ENCODE peak calls at places on chromosome 6, in six cellular contexts. E is brain microvascular endothelial cell, V is immature natural killer cell, B is A549, N is foreskin fibroblast, R is Panc1. T is an unnamed sample.

GRCh38 chr6:163986313-163986712 is 571.8 kb downstream of the QKI start:
- DNase-seq in E (peak), V (no peak), B (no peak), N (no peak), R (no peak), T (no peak)

GRCh38 chr6:161482517-161482903 is 208.6 kb upstream of the AGPAT4 start:
- DNase-seq in E (no peak), V (no peak), B (no peak), N (peak), R (no peak), T (peak)

GRCh38 chr6:154937306-154938244 is 57.5 kb upstream of the TIAM2 start:
- DNase-seq in E (no peak), V (no peak), B (no peak), N (peak), R (no peak), T (no peak)

GRCh38 chr6:144585217-144585814 is 300.2 kb downstream of the UTRN start:
- DNase-seq in E (peak), V (peak), B (peak), N (peak), R (peak), T (peak)

GRCh38 chr6:12351672-12352071 is 61.5 kb downstream of the EDN1 start:
- DNase-seq in E (no peak), V (no peak), B (no peak), N (no peak), R (no peak), T (no peak)

GRCh38 chr6:156781882-156782631 is 4.9 kb downstream of the ARID1B start:
- DNase-seq in E (no peak), V (peak), B (no peak), N (no peak), R (no peak), T (peak)

GRCh38 chr6:40399888-40400468 is 187.2 kb downstream of the LRFN2 start:
- DNase-seq in E (no peak), V (no peak), B (no peak), N (no peak), R (no peak), T (no peak)

GRCh38 chr6:150395388-150396009 is 26.7 kb downstream of the IYD start:
- DNase-seq in E (peak), V (peak), B (peak), N (peak), R (no peak), T (peak)

GRCh38 chr6:24927985-24928735 is 7.6 kb downstream of the RIPOR2 start:
- DNase-seq in E (peak), V (no peak), B (no peak), N (peak), R (no peak), T (peak)

GRCh38 chr6:113082691-113083090 is 735.6 kb downstream of the RFPL4B start:
- DNase-seq in E (peak), V (no peak), B (no peak), N (peak), R (no peak), T (no peak)

GRCh38 chr6:113104546-113105325 is 752.4 kb upstream of the MARCKS start:
- DNase-seq in E (no peak), V (no peak), B (no peak), N (no peak), R (no peak), T (no peak)